ENCODE peak calls at places on chromosomes 12 and 14, in four cellular contexts. One of them, this sample, is unnamed.
A peak's percentile ranks its signal among the peaks of the same experiment; 100 is the strongest.

GRCh38 chr12:121182222-121182896 is 27.6 kb upstream of the P2RX4 start:
- DNase-seq in NCI-H1092 treated with DMSO at 0.1 percent for 48 hours: no peak
- DNase-seq in brain microvascular endothelial cell: no peak
- DNase-seq in EH: no peak
- DNase-seq in this sample: no peak

GRCh38 chr12:93154096-93154728 is 223.5 kb upstream of the NUDT4 start:
- DNase-seq in NCI-H1092 treated with DMSO at 0.1 percent for 48 hours: no peak
- DNase-seq in brain microvascular endothelial cell: no peak
- DNase-seq in EH: no peak
- DNase-seq in this sample: no peak

GRCh38 chr14:69632154-69632553 is 20.8 kb downstream of the SUSD6 start:
- DNase-seq in NCI-H1092 treated with DMSO at 0.1 percent for 48 hours: no peak
- DNase-seq in brain microvascular endothelial cell: no peak
- DNase-seq in EH: no peak
- DNase-seq in this sample: no peak

GRCh38 chr12:128336506-128336905 is 69.5 kb downstream of the TMEM132C start:
- DNase-seq in NCI-H1092 treated with DMSO at 0.1 percent for 48 hours: no peak
- DNase-seq in brain microvascular endothelial cell: no peak
- DNase-seq in EH: no peak
- DNase-seq in this sample: no peak

GRCh38 chr14:99157246-99157645 is 114.8 kb downstream of the BCL11B start:
- DNase-seq in NCI-H1092 treated with DMSO at 0.1 percent for 48 hours: no peak
- DNase-seq in brain microvascular endothelial cell: no peak
- DNase-seq in EH: no peak
- DNase-seq in this sample: no peak

GRCh38 chr12:112716099-112717093 is 75.2 kb upstream of the RPH3A start:
- DNase-seq in NCI-H1092 treated with DMSO at 0.1 percent for 48 hours: no peak
- DNase-seq in brain microvascular endothelial cell: peak; percentile 16
- DNase-seq in EH: peak; percentile 7
- DNase-seq in this sample: no peak

GRCh38 chr14:90970167-90970600 is 90.3 kb downstream of the RPS6KA5 start:
- DNase-seq in NCI-H1092 treated with DMSO at 0.1 percent for 48 hours: no peak
- DNase-seq in brain microvascular endothelial cell: no peak
- DNase-seq in EH: peak; percentile 1
- DNase-seq in this sample: no peak

GRCh38 chr12:89662623-89663022 is 46.0 kb downstream of the ATP2B1 start:
- DNase-seq in NCI-H1092 treated with DMSO at 0.1 percent for 48 hours: no peak
- DNase-seq in brain microvascular endothelial cell: no peak
- DNase-seq in EH: peak; percentile 25
- DNase-seq in this sample: no peak